ENCODE peak calls at places on chromosomes 4 and X, in eight cellular contexts. M, I, C, B, X, R, N and F are unnamed samples.

GRCh38 chr4:3270141-3270611 is 21.2 kb downstream of the MSANTD1 start:
- ATAC-seq in M (peak), I (peak), C (peak), B (peak), X (no peak), R (peak), N (no peak), F (peak)

GRCh38 chrX:3743821-3744439 is 30.5 kb upstream of the PRKX start:
- ATAC-seq in M (no peak), I (no peak), C (no peak), B (no peak), X (peak), R (no peak), N (no peak), F (no peak)

GRCh38 chrX:48715066-48715465 is 18.5 kb downstream of the SUV39H1 start:
- ATAC-seq in M (no peak), I (peak), C (no peak), B (peak), X (no peak), R (no peak), N (no peak), F (peak)

GRCh38 chr4:22460266-22460665 is 55.6 kb downstream of the ADGRA3 start:
- ATAC-seq in M (no peak), I (no peak), C (no peak), B (no peak), X (no peak), R (no peak), N (no peak), F (no peak)

GRCh38 chr4:152942346-152942745 is 6.2 kb downstream of the FHDC1 start:
- ATAC-seq in M (no peak), I (no peak), C (no peak), B (no peak), X (no peak), R (no peak), N (no peak), F (no peak)

GRCh38 chrX:111123125-111123524 is 27.1 kb downstream of the PAK3 start:
- ATAC-seq in M (no peak), I (no peak), C (no peak), B (no peak), X (no peak), R (no peak), N (no peak), F (no peak)

GRCh38 chr4:118826723-118827444 is 9.0 kb downstream of the SEC24D start:
- ATAC-seq in M (peak), I (no peak), C (no peak), B (no peak), X (no peak), R (peak), N (no peak), F (no peak)

GRCh38 chrX:44843318-44843702 is 511 bp upstream of the DUSP21 start:
- ATAC-seq in M (no peak), I (no peak), C (no peak), B (no peak), X (no peak), R (no peak), N (no peak), F (no peak)

GRCh38 chr4:37802068-37802666 is 24.3 kb upstream of the PGM2 start:
- ATAC-seq in M (peak), I (peak), C (peak), B (peak), X (no peak), R (peak), N (no peak), F (peak)

GRCh38 chr4:102608190-102608589 is 107.0 kb downstream of the NFKB1 start:
- ATAC-seq in M (no peak), I (no peak), C (peak), B (no peak), X (no peak), R (no peak), N (peak), F (no peak)

GRCh38 chrX:69361286-69361926 is 142.7 kb upstream of the NALF2 start:
- ATAC-seq in M (no peak), I (no peak), C (peak), B (no peak), X (no peak), R (peak), N (peak), F (peak)

GRCh38 chr4:105633241-105633640 is 75.2 kb downstream of the INTS12 start:
- ATAC-seq in M (peak), I (no peak), C (no peak), B (no peak), X (no peak), R (peak), N (no peak), F (no peak)

GRCh38 chr4:119040711-119041185 is 94.9 kb upstream of the MYOZ2 start:
- ATAC-seq in M (no peak), I (peak), C (peak), B (peak), X (no peak), R (peak), N (no peak), F (peak)

GRCh38 chrX:131729295-131729694 is 185.4 kb downstream of the OR13H1 start:
- ATAC-seq in M (no peak), I (peak), C (peak), B (no peak), X (no peak), R (no peak), N (no peak), F (peak)

GRCh38 chrX:57952320-57952678 is 42.0 kb upstream of the ZXDA start:
- ATAC-seq in M (no peak), I (no peak), C (no peak), B (no peak), X (no peak), R (peak), N (no peak), F (peak)

GRCh38 chr4:149910604-149911367 is 95.1 kb upstream of the IQCM start:
- ATAC-seq in M (no peak), I (no peak), C (peak), B (no peak), X (no peak), R (no peak), N (no peak), F (no peak)

GRCh38 chrX:16143968-16144367 is 20.6 kb downstream of the GRPR start:
- ATAC-seq in M (no peak), I (no peak), C (no peak), B (no peak), X (no peak), R (no peak), N (no peak), F (no peak)

GRCh38 chr4:147247577-147247976 is 233.3 kb upstream of the EDNRA start:
- ATAC-seq in M (no peak), I (no peak), C (no peak), B (no peak), X (no peak), R (no peak), N (no peak), F (no peak)

GRCh38 chr4:1207603-1208265 is 35.4 kb upstream of the SPON2 start:
- ATAC-seq in M (peak), I (peak), C (peak), B (peak), X (no peak), R (peak), N (no peak), F (peak)

GRCh38 chrX:24870143-24870542 is 145.6 kb downstream of the ARX start:
- ATAC-seq in M (no peak), I (no peak), C (peak), B (no peak), X (no peak), R (no peak), N (no peak), F (no peak)

GRCh38 chrX:153438522-153438921 is 7.3 kb downstream of the TREX2 start:
- ATAC-seq in M (no peak), I (no peak), C (peak), B (no peak), X (no peak), R (no peak), N (no peak), F (no peak)

GRCh38 chrX:72573158-72573511 is 492 bp upstream of the HDAC8 start:
- ATAC-seq in M (no peak), I (peak), C (peak), B (peak), X (no peak), R (peak), N (no peak), F (no peak)

GRCh38 chr4:155789391-155789790 is 30.6 kb downstream of the GUCY1B1 start:
- ATAC-seq in M (no peak), I (no peak), C (no peak), B (no peak), X (no peak), R (no peak), N (no peak), F (no peak)

GRCh38 chrX:103343105-103343504 is 13.1 kb downstream of the TCEAL7 start:
- ATAC-seq in M (peak), I (no peak), C (peak), B (no peak), X (no peak), R (no peak), N (no peak), F (no peak)

GRCh38 chr4:23878235-23878861 is 11.5 kb downstream of the PPARGC1A start:
- ATAC-seq in M (no peak), I (no peak), C (no peak), B (peak), X (no peak), R (peak), N (no peak), F (no peak)

GRCh38 chr4:35166437-35166836 is 1077.9 kb downstream of the ARAP2 start:
- ATAC-seq in M (no peak), I (no peak), C (no peak), B (no peak), X (no peak), R (no peak), N (no peak), F (no peak)

GRCh38 chr4:151325320-151326246 is at the start of gene SH3D19:
- ATAC-seq in M (peak), I (peak), C (peak), B (peak), X (no peak), R (peak), N (peak), F (peak)

GRCh38 chrX:7088968-7089615 is 58.4 kb upstream of the STS start:
- ATAC-seq in M (no peak), I (no peak), C (no peak), B (no peak), X (no peak), R (no peak), N (no peak), F (no peak)

GRCh38 chr4:92021788-92022187 is 282.0 kb upstream of the GRID2 start:
- ATAC-seq in M (peak), I (no peak), C (no peak), B (no peak), X (no peak), R (no peak), N (no peak), F (no peak)

GRCh38 chr4:85955614-85956295 is 404.1 kb downstream of the MAPK10 start:
- ATAC-seq in M (no peak), I (no peak), C (peak), B (no peak), X (no peak), R (no peak), N (no peak), F (no peak)

GRCh38 chrX:15410430-15410829 is 26.2 kb upstream of the VEGFD start:
- ATAC-seq in M (no peak), I (no peak), C (no peak), B (no peak), X (no peak), R (no peak), N (no peak), F (no peak)

GRCh38 chrX:151516538-151517187 is 46.8 kb upstream of the PASD1 start:
- ATAC-seq in M (no peak), I (no peak), C (no peak), B (no peak), X (no peak), R (no peak), N (no peak), F (no peak)

GRCh38 chr4:38752393-38752961 is 30.3 kb downstream of the TLR10 start:
- ATAC-seq in M (peak), I (peak), C (peak), B (peak), X (peak), R (peak), N (no peak), F (no peak)

GRCh38 chr4:110823251-110823650 is 200.4 kb upstream of the PITX2 start:
- ATAC-seq in M (no peak), I (no peak), C (no peak), B (no peak), X (no peak), R (no peak), N (no peak), F (no peak)

GRCh38 chr4:114734581-114734980 is 136.0 kb downstream of the UGT8 start:
- ATAC-seq in M (no peak), I (no peak), C (no peak), B (no peak), X (no peak), R (no peak), N (no peak), F (no peak)

GRCh38 chr4:67575232-67575888 is 16.8 kb downstream of the STAP1 start:
- ATAC-seq in M (peak), I (no peak), C (no peak), B (no peak), X (peak), R (no peak), N (no peak), F (no peak)

GRCh38 chr4:99564921-99565320 is 1.1 kb upstream of the TRMT10A start:
- ATAC-seq in M (no peak), I (peak), C (no peak), B (no peak), X (no peak), R (no peak), N (no peak), F (no peak)

GRCh38 chr4:2281575-2282343 is 19.9 kb upstream of the MXD4 start:
- ATAC-seq in M (no peak), I (no peak), C (no peak), B (peak), X (peak), R (no peak), N (no peak), F (no peak)

GRCh38 chrX:13256562-13256961 is 63.3 kb downstream of the ATXN3L start:
- ATAC-seq in M (no peak), I (no peak), C (no peak), B (no peak), X (no peak), R (no peak), N (no peak), F (no peak)